ENCODE peak calls at places on chromosome 5, in five cellular contexts. One of them, this sample, is unnamed.
A peak's percentile ranks its signal among the peaks of the same experiment; 100 is the strongest.

GRCh38 chr5:76521240-76521758 is 101.9 kb downstream of the F2RL2 start:
- DNase-seq in A549: no peak
- DNase-seq in spleen: no peak
- DNase-seq in foreskin keratinocyte: peak; percentile 66
- DNase-seq in vagina: no peak
- DNase-seq in this sample: peak; percentile 5

GRCh38 chr5:137933491-137933911 is 44.2 kb downstream of the PKD2L2 start:
- DNase-seq in A549: no peak
- DNase-seq in spleen: no peak
- DNase-seq in foreskin keratinocyte: no peak
- DNase-seq in vagina: no peak
- DNase-seq in this sample: no peak

GRCh38 chr5:39219433-39219832 is at the start of gene FYB1:
- DNase-seq in A549: no peak
- DNase-seq in spleen: peak; percentile 85
- DNase-seq in foreskin keratinocyte: peak; percentile 78
- DNase-seq in vagina: no peak
- DNase-seq in this sample: peak; percentile 65

GRCh38 chr5:171306785-171307591 is 2.1 kb upstream of the TLX3 start:
- DNase-seq in A549: no peak
- DNase-seq in spleen: no peak
- DNase-seq in foreskin keratinocyte: no peak
- DNase-seq in vagina: no peak
- DNase-seq in this sample: no peak

GRCh38 chr5:61407706-61408105 is 75.6 kb downstream of the ZSWIM6 start:
- DNase-seq in A549: no peak
- DNase-seq in spleen: no peak
- DNase-seq in foreskin keratinocyte: no peak
- DNase-seq in vagina: no peak
- DNase-seq in this sample: no peak

GRCh38 chr5:1003296-1003937 is 5.2 kb upstream of the NKD2 start:
- DNase-seq in A549: no peak
- DNase-seq in spleen: peak; percentile 9
- DNase-seq in foreskin keratinocyte: peak; percentile 96
- DNase-seq in vagina: no peak
- DNase-seq in this sample: peak; percentile 97

GRCh38 chr5:2008851-2009629 is 126.3 kb upstream of the IRX4 start:
- DNase-seq in A549: no peak
- DNase-seq in spleen: no peak
- DNase-seq in foreskin keratinocyte: no peak
- DNase-seq in vagina: peak; percentile 84
- DNase-seq in this sample: no peak

GRCh38 chr5:61052870-61053269 is 107.9 kb downstream of the NDUFAF2 start:
- DNase-seq in A549: peak; percentile 3
- DNase-seq in spleen: no peak
- DNase-seq in foreskin keratinocyte: peak; percentile 96
- DNase-seq in vagina: no peak
- DNase-seq in this sample: peak; percentile 77

GRCh38 chr5:96687812-96688453 is 25.8 kb downstream of the CAST start:
- DNase-seq in A549: peak; percentile 79
- DNase-seq in spleen: no peak
- DNase-seq in foreskin keratinocyte: peak; percentile 57
- DNase-seq in vagina: no peak
- DNase-seq in this sample: no peak

GRCh38 chr5:140108093-140109049 is 5.5 kb upstream of the PURA start:
- DNase-seq in A549: peak; percentile 44
- DNase-seq in spleen: peak; percentile 85
- DNase-seq in foreskin keratinocyte: no peak
- DNase-seq in vagina: no peak
- DNase-seq in this sample: no peak

GRCh38 chr5:174608631-174609097 is 115.7 kb upstream of the MSX2 start:
- DNase-seq in A549: no peak
- DNase-seq in spleen: peak; percentile 81
- DNase-seq in foreskin keratinocyte: peak; percentile 68
- DNase-seq in vagina: no peak
- DNase-seq in this sample: no peak

GRCh38 chr5:171629221-171630005 is 156.2 kb upstream of the SMIM23 start:
- DNase-seq in A549: peak; percentile 30
- DNase-seq in spleen: no peak
- DNase-seq in foreskin keratinocyte: peak; percentile 17
- DNase-seq in vagina: peak; percentile 25
- DNase-seq in this sample: no peak

GRCh38 chr5:42993516-42994284 is 46.4 kb downstream of the ANXA2R start:
- DNase-seq in A549: no peak
- DNase-seq in spleen: peak; percentile 88
- DNase-seq in foreskin keratinocyte: peak; percentile 38
- DNase-seq in vagina: no peak
- DNase-seq in this sample: no peak

GRCh38 chr5:130386155-130386554 is 481.9 kb downstream of the CHSY3 start:
- DNase-seq in A549: no peak
- DNase-seq in spleen: no peak
- DNase-seq in foreskin keratinocyte: no peak
- DNase-seq in vagina: no peak
- DNase-seq in this sample: no peak

GRCh38 chr5:9429691-9430215 is 116.1 kb downstream of the SEMA5A start:
- DNase-seq in A549: no peak
- DNase-seq in spleen: no peak
- DNase-seq in foreskin keratinocyte: no peak
- DNase-seq in vagina: no peak
- DNase-seq in this sample: no peak

GRCh38 chr5:19534751-19535150 is 453.2 kb downstream of the CDH18 start:
- DNase-seq in A549: no peak
- DNase-seq in spleen: no peak
- DNase-seq in foreskin keratinocyte: peak; percentile 99
- DNase-seq in vagina: no peak
- DNase-seq in this sample: peak; percentile 98

GRCh38 chr5:123012321-123012720 is 24.2 kb downstream of the PPIC start:
- DNase-seq in A549: no peak
- DNase-seq in spleen: no peak
- DNase-seq in foreskin keratinocyte: no peak
- DNase-seq in vagina: no peak
- DNase-seq in this sample: no peak

GRCh38 chr5:172102913-172103629 is 85.0 kb downstream of the STK10 start:
- DNase-seq in A549: peak; percentile 71
- DNase-seq in spleen: peak; percentile 69
- DNase-seq in foreskin keratinocyte: peak; percentile 94
- DNase-seq in vagina: no peak
- DNase-seq in this sample: peak; percentile 83

GRCh38 chr5:61139094-61139873 is 23.0 kb downstream of the SMIM15 start:
- DNase-seq in A549: no peak
- DNase-seq in spleen: no peak
- DNase-seq in foreskin keratinocyte: no peak
- DNase-seq in vagina: no peak
- DNase-seq in this sample: no peak

GRCh38 chr5:134088994-134089560 is 25.4 kb upstream of the TCF7 start:
- DNase-seq in A549: no peak
- DNase-seq in spleen: peak; percentile 63
- DNase-seq in foreskin keratinocyte: no peak
- DNase-seq in vagina: no peak
- DNase-seq in this sample: no peak

GRCh38 chr5:134090482-134090881 is 24.0 kb upstream of the TCF7 start:
- DNase-seq in A549: no peak
- DNase-seq in spleen: peak; percentile 85
- DNase-seq in foreskin keratinocyte: no peak
- DNase-seq in vagina: no peak
- DNase-seq in this sample: no peak

GRCh38 chr5:134086943-134087305 is 27.6 kb upstream of the TCF7 start:
- DNase-seq in A549: no peak
- DNase-seq in spleen: no peak
- DNase-seq in foreskin keratinocyte: no peak
- DNase-seq in vagina: no peak
- DNase-seq in this sample: no peak

GRCh38 chr5:134086215-134086942 is 28.1 kb upstream of the TCF7 start:
- DNase-seq in A549: no peak
- DNase-seq in spleen: no peak
- DNase-seq in foreskin keratinocyte: no peak
- DNase-seq in vagina: no peak
- DNase-seq in this sample: no peak

GRCh38 chr5:134088291-134088690 is 26.2 kb upstream of the TCF7 start:
- DNase-seq in A549: no peak
- DNase-seq in spleen: peak; percentile 48
- DNase-seq in foreskin keratinocyte: no peak
- DNase-seq in vagina: no peak
- DNase-seq in this sample: no peak
- H3K27ac ChIP-seq in A549: no peak overlapping the region
- H3K27ac ChIP-seq in spleen: peak overlapping the region; percentile 56
- H3K27ac ChIP-seq in foreskin keratinocyte: no peak overlapping the region
- H3K27ac ChIP-seq in vagina: no peak overlapping the region
- H3K27ac ChIP-seq in this sample: no peak overlapping the region

GRCh38 chr5:59317772-59318205 is 575.7 kb downstream of the PDE4D start:
- DNase-seq in A549: no peak
- DNase-seq in spleen: no peak
- DNase-seq in foreskin keratinocyte: no peak
- DNase-seq in vagina: no peak
- DNase-seq in this sample: no peak
- H3K27ac ChIP-seq in A549: peak overlapping the region; percentile 12
- H3K27ac ChIP-seq in spleen: peak overlapping the region; percentile 2
- H3K27ac ChIP-seq in foreskin keratinocyte: peak overlapping the region; percentile 7
- H3K27ac ChIP-seq in vagina: peak overlapping the region; percentile 31
- H3K27ac ChIP-seq in this sample: no peak overlapping the region

DNA sequence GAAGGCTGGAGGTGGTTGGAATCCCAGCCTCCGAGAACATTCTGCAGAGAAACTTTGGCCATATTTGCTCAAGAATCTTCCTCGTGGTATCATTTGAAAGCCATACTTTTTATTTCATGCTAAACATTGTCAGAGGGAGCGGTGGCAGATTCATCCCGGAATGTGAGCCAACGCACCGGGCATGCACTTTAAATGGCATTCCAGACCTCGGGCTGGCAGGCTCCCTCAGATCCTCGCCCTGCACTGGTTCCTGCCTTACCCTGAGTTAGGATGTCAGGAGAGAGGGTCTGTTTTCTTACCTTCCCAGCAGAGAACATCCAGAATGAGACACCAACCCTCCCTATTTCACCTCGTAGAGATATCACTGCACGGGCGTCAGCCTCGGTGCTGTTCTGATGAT is 33.8 kb downstream of the GDNF start:
- DNase-seq in A549: no peak
- DNase-seq in spleen: no peak
- DNase-seq in foreskin keratinocyte: no peak
- DNase-seq in vagina: no peak
- DNase-seq in this sample: no peak
- H3K27ac ChIP-seq in A549: no peak overlapping the region
- H3K27ac ChIP-seq in spleen: no peak overlapping the region
- H3K27ac ChIP-seq in foreskin keratinocyte: no peak overlapping the region
- H3K27ac ChIP-seq in vagina: no peak overlapping the region
- H3K27ac ChIP-seq in this sample: no peak overlapping the region

GRCh38 chr5:126868338-126868737 is 91.4 kb downstream of the LMNB1 start:
- DNase-seq in A549: no peak
- DNase-seq in spleen: no peak
- DNase-seq in foreskin keratinocyte: no peak
- DNase-seq in vagina: no peak
- DNase-seq in this sample: no peak
- H3K27ac ChIP-seq in A549: no peak overlapping the region
- H3K27ac ChIP-seq in spleen: no peak overlapping the region
- H3K27ac ChIP-seq in foreskin keratinocyte: no peak overlapping the region
- H3K27ac ChIP-seq in vagina: no peak overlapping the region
- H3K27ac ChIP-seq in this sample: no peak overlapping the region

DNA sequence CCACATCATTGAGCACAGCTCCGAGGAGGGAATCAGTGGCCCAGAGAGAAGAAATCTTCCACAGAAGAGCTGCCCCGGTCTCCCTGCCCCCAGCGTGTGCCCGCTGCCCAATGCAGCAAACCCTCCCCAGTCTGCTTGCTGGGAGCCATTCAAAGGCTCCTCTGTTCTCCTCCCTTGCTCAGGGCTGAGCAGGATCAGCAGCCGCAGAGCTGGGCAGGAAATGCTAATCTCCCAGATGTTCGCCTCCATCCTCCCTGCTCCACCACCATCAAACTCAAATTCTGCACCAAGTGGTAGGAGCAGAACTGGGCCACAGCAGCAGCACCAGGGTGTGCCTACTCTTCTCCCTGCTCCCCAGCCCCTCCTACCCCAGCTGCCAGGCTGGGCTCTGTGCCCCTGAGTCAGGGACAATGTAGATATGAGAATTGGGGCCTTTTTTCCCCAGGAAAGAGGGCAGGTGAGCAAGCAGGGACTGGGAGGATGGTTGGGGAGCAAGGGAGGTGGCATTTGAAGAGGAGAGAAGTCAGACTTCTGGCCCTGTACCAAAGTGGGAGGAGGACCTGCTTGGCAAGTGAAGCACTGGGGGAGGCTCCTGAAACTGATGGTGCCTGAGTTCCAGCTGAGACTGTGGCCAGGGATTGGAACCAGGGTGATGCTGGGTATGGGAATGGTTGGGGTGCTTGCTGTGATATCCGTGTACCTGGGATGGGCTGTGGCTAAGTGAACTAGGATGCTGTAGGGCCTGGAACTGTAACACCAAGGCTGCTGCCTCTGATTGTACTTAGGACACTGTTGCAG is 1.9 kb upstream of the PCDH1 start:
- DNase-seq in A549: no peak
- DNase-seq in spleen: peak; percentile 41
- DNase-seq in foreskin keratinocyte: no peak
- DNase-seq in vagina: no peak
- DNase-seq in this sample: no peak
- H3K27ac ChIP-seq in A549: no peak overlapping the region
- H3K27ac ChIP-seq in spleen: no peak overlapping the region
- H3K27ac ChIP-seq in foreskin keratinocyte: no peak overlapping the region
- H3K27ac ChIP-seq in vagina: no peak overlapping the region
- H3K27ac ChIP-seq in this sample: no peak overlapping the region

GRCh38 chr5:55304584-55304983 is 2.9 kb downstream of the DHX29 start:
- DNase-seq in A549: no peak
- DNase-seq in spleen: no peak
- DNase-seq in foreskin keratinocyte: no peak
- DNase-seq in vagina: no peak
- DNase-seq in this sample: no peak

GRCh38 chr5:55307383-55308253 is at the start of the genes DHX29 and MTREX:
- DNase-seq in A549: peak; percentile 89
- DNase-seq in spleen: peak; percentile 97
- DNase-seq in foreskin keratinocyte: peak; percentile 93
- DNase-seq in vagina: peak; percentile 96
- DNase-seq in this sample: peak; percentile 60

GRCh38 chr5:55308254-55308836 is 556 bp downstream of the MTREX start:
- DNase-seq in A549: peak; percentile 46
- DNase-seq in spleen: no peak
- DNase-seq in foreskin keratinocyte: peak; percentile 50
- DNase-seq in vagina: no peak
- DNase-seq in this sample: no peak

GRCh38 chr5:55303238-55303690 is 4.2 kb downstream of the DHX29 start:
- DNase-seq in A549: no peak
- DNase-seq in spleen: no peak
- DNase-seq in foreskin keratinocyte: peak; percentile 86
- DNase-seq in vagina: no peak
- DNase-seq in this sample: peak; percentile 74

GRCh38 chr5:55306641-55307382 is 682 bp downstream of the DHX29 start:
- DNase-seq in A549: peak; percentile 23
- DNase-seq in spleen: no peak
- DNase-seq in foreskin keratinocyte: peak; percentile 22
- DNase-seq in vagina: no peak
- DNase-seq in this sample: no peak
- H3K27ac ChIP-seq in A549: peak overlapping the region; percentile 96
- H3K27ac ChIP-seq in spleen: peak overlapping the region; percentile 94
- H3K27ac ChIP-seq in foreskin keratinocyte: peak overlapping the region; percentile 96
- H3K27ac ChIP-seq in vagina: peak overlapping the region; percentile 87
- H3K27ac ChIP-seq in this sample: peak overlapping the region; percentile 94

GRCh38 chr5:87327998-87328397 is 60.3 kb downstream of the RASA1 start:
- DNase-seq in A549: no peak
- DNase-seq in spleen: no peak
- DNase-seq in foreskin keratinocyte: no peak
- DNase-seq in vagina: no peak
- DNase-seq in this sample: no peak
- H3K27ac ChIP-seq in A549: no peak overlapping the region
- H3K27ac ChIP-seq in spleen: no peak overlapping the region
- H3K27ac ChIP-seq in foreskin keratinocyte: no peak overlapping the region
- H3K27ac ChIP-seq in vagina: no peak overlapping the region
- H3K27ac ChIP-seq in this sample: no peak overlapping the region

This sample was measured in epithelial cell of prostate.